ENCODE peak calls at places on chromosomes 5 and 9, in seven cellular contexts. M is cardiac muscle cell, W is aorta, B is SJSA1, P is body of pancreas, S is mesendoderm, O is neural progenitor cell. C is an unnamed sample.

GRCh38 chr9:95509851-95510529 is 6.8 kb downstream of the PTCH1 start:
- DNase-seq in W (no peak), M (no peak), B (no peak), S (no peak), P (peak), O (peak), C (no peak)

GRCh38 chr5:161305601-161306000 is 240.9 kb downstream of the GABRB2 start:
- DNase-seq in P (no peak), B (no peak), O (no peak), M (no peak), S (no peak), W (no peak), C (no peak)

GRCh38 chr5:149549461-149550266 is 1.6 kb downstream of the CSNK1A1 start:
- DNase-seq in O (peak), B (no peak), P (peak), S (peak), M (peak), W (no peak), C (no peak)

GRCh38 chr5:124034963-124035362 is 523.0 kb downstream of the CSNK1G3 start:
- DNase-seq in W (no peak), S (no peak), M (no peak), O (no peak), P (no peak), B (no peak), C (no peak)

GRCh38 chr9:91164724-91165520 is 196.8 kb downstream of the AUH start:
- DNase-seq in W (peak), S (peak), P (no peak), M (no peak), B (peak), O (no peak), C (peak)

GRCh38 chr9:89891221-89892052 is 286.6 kb downstream of the GADD45G start:
- DNase-seq in B (no peak), S (no peak), O (no peak), M (no peak), W (no peak), P (peak), C (peak)

GRCh38 chr9:101569736-101570501 is 24.9 kb downstream of the PPP3R2 start:
- DNase-seq in M (no peak), B (no peak), O (no peak), S (no peak), P (no peak), W (no peak), C (no peak)

GRCh38 chr5:177453852-177454396 is 7.3 kb downstream of the PRR7 start:
- DNase-seq in S (no peak), M (peak), O (no peak), B (no peak), W (no peak), P (no peak), C (no peak)

GRCh38 chr9:14007199-14007769 is 306.7 kb downstream of the NFIB start:
- DNase-seq in S (no peak), P (no peak), W (no peak), M (no peak), O (no peak), B (no peak), C (no peak)

GRCh38 chr5:108193021-108193795 is 188.7 kb downstream of the FBXL17 start:
- DNase-seq in B (no peak), M (no peak), O (no peak), S (peak), P (no peak), W (no peak), C (no peak)

GRCh38 chr5:150159741-150160179 is 4.1 kb upstream of the PDGFRB start:
- DNase-seq in O (no peak), P (no peak), W (peak), M (no peak), S (no peak), B (peak), C (peak)

GRCh38 chr9:114655689-114656088 is 1.9 kb downstream of the TEX53 start:
- DNase-seq in P (no peak), W (no peak), B (no peak), S (no peak), O (no peak), M (no peak), C (no peak)

GRCh38 chr9:6538666-6539071 is 106.9 kb downstream of the GLDC start:
- DNase-seq in M (no peak), P (no peak), O (no peak), B (no peak), W (no peak), S (peak), C (no peak)

GRCh38 chr5:174624754-174625506 is 99.5 kb upstream of the MSX2 start:
- DNase-seq in W (no peak), B (no peak), O (no peak), S (peak), P (no peak), M (no peak), C (no peak)

GRCh38 chr5:127088226-127088625 is 14.9 kb upstream of the C5orf63 start:
- DNase-seq in S (no peak), P (no peak), B (no peak), M (no peak), W (no peak), O (no peak), C (no peak)

GRCh38 chr5:38843665-38844064 is 2.1 kb upstream of the OSMR start:
- DNase-seq in W (no peak), B (no peak), O (no peak), P (no peak), S (no peak), M (no peak), C (no peak)
- H3K4me3 ChIP-seq in W (no peak), B (no peak), O (no peak), P (no peak), S (no peak), M (no peak), C (peak)

DNA sequence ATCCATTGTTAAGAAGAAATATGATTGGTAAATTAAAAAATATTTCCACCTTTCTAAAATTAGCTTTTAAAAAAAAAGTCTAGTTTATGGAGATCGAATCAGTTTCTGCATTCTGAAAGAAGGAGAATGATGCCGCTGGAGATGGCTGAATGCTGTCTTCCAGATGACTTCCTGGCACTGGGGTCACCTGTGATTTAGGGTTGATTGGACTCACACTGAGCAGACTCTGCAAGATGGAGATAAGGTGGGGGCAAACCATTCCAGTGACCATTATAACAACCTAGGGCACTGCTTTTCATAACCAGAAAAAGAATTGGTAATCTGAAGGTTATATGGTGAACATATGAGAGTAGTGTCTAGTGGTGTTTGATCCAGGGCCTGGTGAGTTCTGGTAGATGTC is 40.8 kb downstream of the RHOBTB3 start:
- DNase-seq in P (no peak), B (no peak), M (no peak), W (no peak), O (no peak), S (no peak), C (no peak)
- H3K27ac ChIP-seq in P (peak), B (no peak), M (peak), W (no peak), O (no peak), S (no peak), C (peak)

GRCh38 chr9:123356851-123357747 is 1.1 kb downstream of the CRB2 start:
- DNase-seq in M (no peak), O (peak), P (no peak), S (peak), W (no peak), B (no peak), C (no peak)
- H3K4me3 ChIP-seq in M (peak), O (peak), P (no peak), S (no peak), W (no peak), B (no peak), C (no peak)

GRCh38 chr9:124376329-124376728 is 38.9 kb downstream of the PSMB7 start:
- DNase-seq in O (no peak), W (no peak), B (no peak), S (no peak), M (no peak), P (no peak), C (no peak)
- H3K27ac ChIP-seq in O (no peak), W (no peak), B (no peak), S (no peak), M (no peak), P (no peak), C (no peak)

GRCh38 chr5:189486-189885 is 1.8 kb upstream of the LRRC14B start:
- DNase-seq in W (no peak), P (no peak), M (no peak), O (no peak), S (no peak), B (no peak), C (no peak)
- H3K4me3 ChIP-seq in W (no peak), P (no peak), M (no peak), O (no peak), S (no peak), B (no peak), C (no peak)

C was measured in left ventricle myocardium inferior.